ENCODE peak calls at places on chromosomes 2 and 18, in ten cellular contexts. N is lower lobe of right lung, X is A549, C is ascending aorta, F is dorsolateral prefrontal cortex, B is GM12878, J is DND-41, L is pancreas, G is endothelial cell of umbilical vein, U is fibroblast of lung. M is an unnamed sample.

GRCh38 chr2:225895126-225895525 is 495.6 kb downstream of the NYAP2 start:
- DNase-seq in J (no peak), F (no peak), N (no peak), X (peak), C (no peak), B (no peak), G (no peak), L (no peak), U (peak), M (no peak)

GRCh38 chr2:121611730-121612705 is 37.2 kb downstream of the CLASP1 start:
- DNase-seq in C (no peak), N (no peak), L (no peak), G (no peak), J (no peak), U (no peak), B (no peak), F (no peak), X (no peak), M (no peak)

GRCh38 chr18:27449104-27449503 is 264.0 kb upstream of the CHST9 start:
- DNase-seq in B (no peak), F (no peak), N (no peak), L (no peak), X (no peak), G (no peak), C (no peak), J (no peak), U (no peak), M (no peak)

GRCh38 chr18:42413870-42414269 is 458.8 kb downstream of the PIK3C3 start:
- DNase-seq in L (no peak), C (no peak), U (peak), X (peak), B (no peak), G (no peak), N (no peak), F (no peak), J (no peak), M (no peak)

GRCh38 chr2:46803911-46804670 is 111.5 kb downstream of the MCFD2 start:
- DNase-seq in G (no peak), C (no peak), L (no peak), B (no peak), F (no peak), U (peak), N (no peak), J (no peak), X (peak), M (peak)

GRCh38 chr2:201127570-201127969 is 11.6 kb downstream of the CFLAR start:
- DNase-seq in F (peak), N (no peak), G (peak), J (peak), L (no peak), X (peak), C (no peak), U (peak), B (no peak), M (no peak)

GRCh38 chr2:238567067-238567855 is 140.5 kb downstream of the ASB1 start:
- DNase-seq in G (no peak), X (no peak), B (no peak), F (no peak), J (no peak), C (no peak), N (peak), L (no peak), U (no peak), M (no peak)

GRCh38 chr18:13804305-13804704 is 19.6 kb upstream of the MC5R start:
- DNase-seq in U (no peak), C (no peak), G (peak), L (no peak), F (no peak), J (no peak), N (no peak), B (peak), X (no peak), M (no peak)

GRCh38 chr2:96933528-96933927 is 52.9 kb downstream of the FAM178B start:
- DNase-seq in U (no peak), X (no peak), J (no peak), N (no peak), F (no peak), L (no peak), C (no peak), G (no peak), B (no peak), M (no peak)

GRCh38 chr2:43129676-43130547 is 96.5 kb downstream of the ZFP36L2 start:
- DNase-seq in N (peak), X (no peak), L (no peak), U (peak), B (no peak), G (no peak), C (no peak), J (peak), F (no peak), M (no peak)

GRCh38 chr2:241965931-241966412 is 96.4 kb downstream of the RTP5 start:
- DNase-seq in L (no peak), C (no peak), F (peak), N (no peak), X (no peak), J (peak), B (peak), G (peak), U (peak), M (peak)

GRCh38 chr2:69998761-69999160 is 37.3 kb upstream of the ASPRV1 start:
- DNase-seq in F (no peak), X (no peak), C (no peak), U (no peak), N (no peak), B (no peak), L (no peak), J (no peak), G (no peak), M (no peak)

GRCh38 chr2:36352711-36353110 is 2.9 kb upstream of the CRIM1 start:
- DNase-seq in U (no peak), L (no peak), X (peak), B (no peak), J (no peak), N (no peak), C (no peak), G (peak), F (no peak), M (no peak)

GRCh38 chr2:120741514-120742448 is 6.1 kb downstream of the GLI2 start:
- DNase-seq in L (peak), C (no peak), N (no peak), G (no peak), F (no peak), U (peak), B (no peak), J (no peak), X (no peak), M (no peak)

DNA sequence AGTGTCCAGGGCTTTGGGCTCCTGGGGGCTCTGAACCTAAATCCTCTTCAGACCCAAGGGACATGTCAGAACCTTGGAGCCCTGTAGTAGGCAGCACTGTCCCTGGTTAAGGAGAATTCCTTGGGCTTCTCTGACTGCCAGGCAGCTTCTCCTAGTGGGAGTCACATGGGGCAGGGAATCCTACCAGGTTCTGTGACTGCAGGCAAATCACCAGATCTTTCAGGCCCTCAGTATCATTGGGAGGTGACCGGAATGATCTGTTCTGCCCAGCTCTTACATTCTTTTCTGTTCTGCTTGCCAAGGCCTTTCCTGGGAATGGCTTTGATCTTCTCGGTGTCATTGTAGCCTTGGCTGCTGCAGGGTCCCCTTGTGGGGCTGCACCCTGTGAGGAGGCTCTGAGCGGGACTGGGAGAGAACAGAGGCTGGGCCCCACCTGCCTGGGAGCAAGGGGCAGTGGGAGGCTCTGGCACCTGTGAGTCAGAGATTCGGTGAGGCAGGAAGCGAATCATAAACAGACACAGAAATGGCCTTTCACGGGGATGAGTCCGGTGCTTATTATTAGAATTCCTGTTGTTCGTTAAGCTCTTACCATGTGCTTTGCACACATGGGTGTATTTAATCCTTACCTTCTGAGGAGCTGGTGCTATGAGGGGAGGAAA is 14.1 kb downstream of the CEP68 start:
- DNase-seq in L (no peak), B (no peak), C (no peak), F (peak), G (peak), U (peak), X (peak), N (no peak), J (no peak), M (peak)
- H3K27ac ChIP-seq in L (no peak), B (no peak), C (peak), F (peak), G (peak), U (peak), X (peak), N (peak), J (no peak), M (peak)

DNA sequence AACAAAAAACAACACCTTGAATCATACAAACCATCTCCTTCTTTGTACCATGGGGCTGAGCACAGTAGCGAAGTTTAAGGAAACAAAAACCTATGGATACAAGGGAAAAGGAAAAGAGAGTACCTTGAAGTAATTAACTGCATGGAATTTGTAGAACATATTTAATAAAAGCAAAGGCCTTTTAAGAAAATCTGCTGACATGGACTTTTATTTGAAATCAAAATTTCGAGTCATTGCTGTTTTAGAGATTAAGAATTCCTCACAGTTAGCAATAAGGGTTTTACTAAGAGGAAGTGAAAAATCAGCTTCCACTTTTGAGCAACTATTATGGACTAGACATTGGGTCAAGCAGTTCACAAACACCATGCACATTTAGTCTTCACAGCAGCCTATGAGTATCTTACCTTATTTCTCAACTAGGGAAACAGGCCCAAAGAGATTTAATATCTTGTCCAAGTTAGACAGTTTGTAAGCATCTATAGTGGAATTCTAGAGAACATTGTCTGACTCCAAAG is 876.3 kb downstream of the BCL11A start:
- DNase-seq in F (no peak), B (no peak), J (no peak), G (no peak), N (no peak), L (no peak), U (no peak), C (no peak), X (no peak), M (no peak)
- TF ChIP-seq CTCF in F (no peak), B (no peak), J (no peak), G (no peak), N (no peak), L (no peak), U (no peak), C (no peak), X (no peak), M (no peak)

GRCh38 chr2:18848641-18849040 is 259.3 kb upstream of the NT5C1B start:
- DNase-seq in X (no peak), U (no peak), J (no peak), G (no peak), B (no peak), N (no peak), F (no peak), C (no peak), L (no peak), M (no peak)
- H3K27ac ChIP-seq in X (no peak), U (no peak), J (no peak), G (no peak), B (no peak), N (no peak), F (no peak), C (no peak), L (no peak), M (no peak)

GRCh38 chr18:8529609-8530008 is 79.6 kb upstream of the RAB12 start:
- DNase-seq in F (no peak), B (peak), U (no peak), G (no peak), L (no peak), J (no peak), N (no peak), C (no peak), X (no peak), M (no peak)

GRCh38 chr18:8526316-8526715 is 82.9 kb upstream of the RAB12 start:
- DNase-seq in X (no peak), F (peak), J (no peak), L (no peak), C (no peak), B (no peak), N (no peak), U (no peak), G (no peak), M (no peak)

GRCh38 chr18:8522756-8523155 is 86.5 kb upstream of the RAB12 start:
- DNase-seq in G (no peak), F (no peak), N (no peak), C (no peak), B (no peak), J (no peak), X (no peak), U (no peak), L (no peak), M (no peak)

GRCh38 chr18:8520266-8520665 is 89.0 kb upstream of the RAB12 start:
- DNase-seq in U (no peak), L (no peak), C (no peak), B (no peak), X (no peak), N (no peak), J (no peak), F (no peak), G (no peak), M (no peak)

DNA sequence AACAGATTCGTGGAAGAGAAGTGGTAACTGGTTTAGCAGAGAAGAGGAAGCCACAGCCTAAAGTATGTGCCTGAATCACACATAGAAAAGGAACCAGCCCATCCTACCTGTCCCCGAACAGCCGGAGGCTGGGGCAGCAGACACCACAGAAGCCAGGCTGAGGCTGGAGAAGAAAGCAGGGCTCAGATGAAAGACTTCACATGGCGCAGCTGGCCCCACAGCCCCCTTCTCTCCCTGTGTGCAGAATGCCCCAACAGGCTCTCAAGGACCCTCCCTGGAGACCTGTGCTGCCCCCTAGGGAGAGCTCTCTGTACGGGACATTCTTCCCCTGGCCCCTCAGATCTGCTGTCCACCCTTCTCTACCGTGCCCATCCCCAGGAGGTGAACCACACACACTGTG is 83.5 kb upstream of the RAB12 start:
- DNase-seq in U (no peak), L (no peak), C (no peak), J (no peak), G (no peak), X (no peak), F (no peak), B (no peak), N (no peak), M (no peak)
- TF ChIP-seq CTCF in U (peak), L (no peak), C (no peak), J (peak), G (no peak), X (peak), F (no peak), B (peak), N (no peak), M (no peak)

GRCh38 chr18:2968559-2968958 is 44.4 kb downstream of the LPIN2 start:
- DNase-seq in L (no peak), J (no peak), N (peak), U (no peak), B (no peak), X (no peak), C (no peak), F (no peak), G (no peak), M (no peak)
- H3K27ac ChIP-seq in L (no peak), J (peak), N (peak), U (no peak), B (peak), X (no peak), C (no peak), F (peak), G (no peak), M (no peak)

DNA sequence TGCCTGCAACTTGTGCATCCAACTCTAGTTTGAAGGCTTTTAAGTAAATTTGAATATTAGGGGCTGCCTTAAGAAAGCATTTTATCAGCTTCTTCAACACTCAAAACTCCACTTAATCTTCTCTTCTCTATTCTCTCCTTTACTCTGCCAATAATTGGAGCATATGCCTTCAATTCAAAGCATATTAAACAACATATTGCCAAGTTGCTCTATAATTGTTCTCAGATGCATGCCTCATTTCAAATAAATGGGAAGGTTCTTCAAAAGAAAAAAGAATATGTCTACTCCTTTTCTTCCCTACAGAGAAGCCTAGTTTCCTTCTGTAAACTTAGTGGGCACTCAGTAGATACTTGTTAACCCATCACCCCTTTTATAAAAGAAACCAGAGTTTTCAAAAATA is 84.9 kb upstream of the NCKAP5 start:
- DNase-seq in U (no peak), C (no peak), L (no peak), N (no peak), J (no peak), X (no peak), F (no peak), B (no peak), G (no peak), M (no peak)
- TF ChIP-seq CTCF in U (no peak), C (no peak), L (no peak), N (no peak), J (no peak), X (no peak), F (no peak), B (no peak), G (no peak), M (no peak)

GRCh38 chr2:45102579-45103117 is 93.4 kb upstream of the SIX2 start:
- DNase-seq in L (no peak), J (no peak), B (no peak), U (no peak), N (no peak), F (no peak), X (no peak), G (no peak), C (no peak), M (no peak)
- H3K27ac ChIP-seq in L (no peak), J (no peak), B (no peak), U (no peak), N (no peak), F (no peak), X (no peak), G (no peak), C (no peak), M (no peak)

GRCh38 chr2:17576802-17577201 is 36.3 kb downstream of the VSNL1 start:
- DNase-seq in N (no peak), B (no peak), J (no peak), X (no peak), G (no peak), C (no peak), F (no peak), L (no peak), U (no peak), M (no peak)

GRCh38 chr2:17573806-17574175 is 33.3 kb downstream of the VSNL1 start:
- DNase-seq in L (no peak), J (no peak), B (no peak), N (no peak), G (no peak), U (peak), X (no peak), C (no peak), F (no peak), M (no peak)

GRCh38 chr2:17571681-17572080 is 31.2 kb downstream of the VSNL1 start:
- DNase-seq in X (no peak), F (no peak), C (no peak), G (no peak), U (peak), L (no peak), B (no peak), N (no peak), J (no peak), M (no peak)

GRCh38 chr2:17574406-17575073 is 34.0 kb downstream of the VSNL1 start:
- DNase-seq in B (no peak), J (no peak), N (no peak), U (no peak), C (no peak), L (no peak), G (no peak), F (no peak), X (no peak), M (no peak)

GRCh38 chr2:17573085-17573805 is 32.7 kb downstream of the VSNL1 start:
- DNase-seq in N (no peak), U (peak), X (no peak), C (no peak), L (no peak), B (no peak), G (no peak), F (no peak), J (no peak), M (no peak)
- TF ChIP-seq CTCF in N (no peak), U (peak), X (no peak), C (no peak), L (no peak), B (no peak), G (no peak), F (no peak), J (no peak), M (no peak)

DNA sequence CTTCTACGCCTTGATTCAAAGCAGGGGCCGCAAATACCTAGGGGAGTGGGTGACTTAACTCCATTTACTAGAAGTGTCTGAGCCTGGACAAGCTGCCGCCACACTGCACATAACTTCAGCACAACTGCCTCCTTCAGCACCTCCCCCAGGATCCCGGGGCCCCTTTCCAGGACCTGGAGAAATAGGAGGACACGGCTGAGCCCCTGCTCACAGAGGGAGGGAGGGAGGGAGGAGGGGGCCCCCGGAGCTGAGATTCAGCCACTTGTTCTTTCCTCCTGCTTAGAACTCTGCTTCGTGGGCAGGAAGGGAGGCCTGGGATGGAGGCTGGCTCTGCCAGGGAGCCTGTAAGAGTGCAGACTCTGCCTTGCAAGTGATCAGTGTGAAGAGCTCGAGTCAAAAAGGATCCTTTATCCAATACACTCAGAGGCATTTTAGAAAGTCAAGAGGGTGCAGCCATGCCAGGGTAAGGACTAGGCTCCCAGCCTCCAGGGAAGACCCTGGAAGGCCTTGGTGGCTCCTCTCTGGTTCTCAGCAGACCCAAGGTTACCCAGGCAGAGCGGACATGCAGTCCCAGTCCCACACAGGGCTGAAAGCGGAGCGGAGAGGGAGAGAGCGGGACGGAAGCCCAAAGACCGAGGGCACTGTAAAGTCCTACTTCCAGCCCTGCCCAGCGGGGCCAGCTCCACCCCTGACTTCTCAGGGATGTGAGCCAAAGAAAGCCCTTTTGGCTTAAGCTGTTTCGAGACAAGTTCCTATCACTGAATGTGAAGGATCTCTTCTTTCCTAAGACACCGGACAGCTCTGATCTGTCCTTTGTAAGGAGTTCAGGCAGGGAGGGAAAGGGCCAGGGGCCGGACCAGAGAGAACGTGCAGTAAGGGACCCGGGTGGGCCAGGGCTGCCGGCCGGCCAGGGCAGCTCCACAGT is 8.6 kb upstream of the ARMC9 start:
- DNase-seq in N (peak), X (no peak), F (no peak), J (no peak), B (no peak), G (peak), C (no peak), L (peak), U (peak), M (no peak)
- H3K27ac ChIP-seq in N (peak), X (no peak), F (peak), J (no peak), B (no peak), G (peak), C (peak), L (no peak), U (peak), M (no peak)

GRCh38 chr2:205703471-205703870 is 21.2 kb downstream of the NRP2 start:
- DNase-seq in G (no peak), J (no peak), U (no peak), N (no peak), B (no peak), X (no peak), C (no peak), L (no peak), F (no peak), M (no peak)
- TF ChIP-seq CTCF in G (no peak), J (no peak), U (no peak), N (no peak), B (no peak), X (no peak), C (no peak), L (no peak), F (no peak), M (no peak)

M was measured in RWPE1.